ENCODE peak calls at places on chromosomes 13 and 19, in five cellular contexts. One of them, this sample, is unnamed.

GRCh38 chr13:96020155-96020575 is 33.0 kb downstream of the UGGT2 start:
- DNase-seq in psoas muscle: no peak
- DNase-seq in H1: no peak
- DNase-seq in lower lobe of right lung: no peak
- DNase-seq in vagina: no peak
- DNase-seq in this sample: peak; percentile 57

GRCh38 chr19:15265849-15266248 is 33.6 kb upstream of the EPHX3 start:
- DNase-seq in lower lobe of right lung: peak; percentile 79
- DNase-seq in psoas muscle: peak; percentile 91
- DNase-seq in H1: no peak
- DNase-seq in vagina: no peak
- DNase-seq in this sample: peak; percentile 95

GRCh38 chr13:39900106-39900750 is 244.8 kb downstream of the COG6 start:
- DNase-seq in psoas muscle: no peak
- DNase-seq in lower lobe of right lung: no peak
- DNase-seq in H1: no peak
- DNase-seq in vagina: no peak
- DNase-seq in this sample: no peak

GRCh38 chr19:46495789-46496099 is at the start of gene PNMA8B:
- DNase-seq in psoas muscle: peak; percentile 69
- DNase-seq in H1: peak; percentile 78
- DNase-seq in vagina: no peak
- DNase-seq in lower lobe of right lung: peak; percentile 56
- DNase-seq in this sample: no peak

GRCh38 chr19:4130635-4131438 is 6.9 kb upstream of the MAP2K2 start:
- DNase-seq in vagina: no peak
- DNase-seq in psoas muscle: no peak
- DNase-seq in lower lobe of right lung: no peak
- DNase-seq in H1: no peak
- DNase-seq in this sample: no peak

GRCh38 chr19:1374250-1374577 is 9.5 kb upstream of the NDUFS7 start:
- DNase-seq in lower lobe of right lung: no peak
- DNase-seq in psoas muscle: no peak
- DNase-seq in vagina: no peak
- DNase-seq in H1: no peak
- DNase-seq in this sample: no peak

GRCh38 chr13:42574435-42575311 is 721 bp downstream of the TNFSF11 start:
- DNase-seq in psoas muscle: no peak
- DNase-seq in lower lobe of right lung: no peak
- DNase-seq in vagina: no peak
- DNase-seq in H1: no peak
- DNase-seq in this sample: no peak

GRCh38 chr19:1825909-1826556 is 14.0 kb upstream of the ATP8B3 start:
- DNase-seq in H1: peak; percentile 56
- DNase-seq in lower lobe of right lung: peak; percentile 81
- DNase-seq in vagina: no peak
- DNase-seq in psoas muscle: peak; percentile 75
- DNase-seq in this sample: peak; percentile 41

GRCh38 chr13:40920826-40921225 is 98.3 kb downstream of the ELF1 start:
- DNase-seq in psoas muscle: no peak
- DNase-seq in lower lobe of right lung: no peak
- DNase-seq in H1: no peak
- DNase-seq in vagina: no peak
- DNase-seq in this sample: no peak

GRCh38 chr19:47608908-47609879 is at the start of gene BICRA:
- DNase-seq in vagina: no peak
- DNase-seq in H1: no peak
- DNase-seq in psoas muscle: peak; percentile 89
- DNase-seq in lower lobe of right lung: peak; percentile 91
- DNase-seq in this sample: peak; percentile 55

GRCh38 chr13:53004605-53005004 is 24.0 kb upstream of the OLFM4 start:
- DNase-seq in psoas muscle: no peak
- DNase-seq in vagina: peak; percentile 13
- DNase-seq in H1: no peak
- DNase-seq in lower lobe of right lung: no peak
- DNase-seq in this sample: no peak

GRCh38 chr19:17073869-17074627 is 1.2 kb downstream of the HAUS8 start:
- DNase-seq in vagina: no peak
- DNase-seq in H1: no peak
- DNase-seq in lower lobe of right lung: no peak
- DNase-seq in psoas muscle: no peak
- DNase-seq in this sample: no peak

GRCh38 chr19:18999016-18999758 is 34.1 kb downstream of the SUGP2 start:
- DNase-seq in H1: no peak
- DNase-seq in psoas muscle: no peak
- DNase-seq in lower lobe of right lung: no peak
- DNase-seq in vagina: no peak
- DNase-seq in this sample: peak; percentile 34

GRCh38 chr19:43618921-43619261 is 538 bp downstream of the ZNF428 start:
- DNase-seq in H1: no peak
- DNase-seq in vagina: no peak
- DNase-seq in lower lobe of right lung: no peak
- DNase-seq in psoas muscle: no peak
- DNase-seq in this sample: no peak

GRCh38 chr19:45613926-45614725 is 12.1 kb upstream of the GPR4 start:
- DNase-seq in lower lobe of right lung: no peak
- DNase-seq in vagina: no peak
- DNase-seq in H1: no peak
- DNase-seq in psoas muscle: no peak
- DNase-seq in this sample: peak; percentile 79

GRCh38 chr19:6423499-6424189 is 967 bp downstream of the KHSRP start:
- DNase-seq in lower lobe of right lung: no peak
- DNase-seq in vagina: no peak
- DNase-seq in H1: no peak
- DNase-seq in psoas muscle: no peak
- DNase-seq in this sample: no peak

GRCh38 chr13:27130223-27131015 is 41.2 kb downstream of the USP12 start:
- DNase-seq in psoas muscle: no peak
- DNase-seq in lower lobe of right lung: no peak
- DNase-seq in H1: no peak
- DNase-seq in vagina: no peak
- DNase-seq in this sample: no peak

GRCh38 chr13:36879218-36879938 is 40.7 kb downstream of the SMAD9 start:
- DNase-seq in vagina: no peak
- DNase-seq in psoas muscle: no peak
- DNase-seq in H1: no peak
- DNase-seq in lower lobe of right lung: peak; percentile 49
- DNase-seq in this sample: no peak

GRCh38 chr19:55579766-55580621 is 654 bp downstream of the ZNF579 start:
- DNase-seq in lower lobe of right lung: no peak
- DNase-seq in psoas muscle: no peak
- DNase-seq in vagina: no peak
- DNase-seq in H1: no peak
- DNase-seq in this sample: no peak

GRCh38 chr13:110334841-110335490 is 27.9 kb downstream of the COL4A2 start:
- DNase-seq in vagina: no peak
- DNase-seq in psoas muscle: no peak
- DNase-seq in H1: no peak
- DNase-seq in lower lobe of right lung: no peak
- DNase-seq in this sample: peak; percentile 91

GRCh38 chr13:84951128-84951527 is 848.1 kb downstream of the SLITRK6 start:
- DNase-seq in vagina: no peak
- DNase-seq in psoas muscle: no peak
- DNase-seq in lower lobe of right lung: no peak
- DNase-seq in H1: no peak
- DNase-seq in this sample: no peak

GRCh38 chr13:86906458-86906857 is 764.7 kb upstream of the SLITRK5 start:
- DNase-seq in H1: no peak
- DNase-seq in vagina: no peak
- DNase-seq in lower lobe of right lung: no peak
- DNase-seq in psoas muscle: no peak
- DNase-seq in this sample: no peak

GRCh38 chr19:10762656-10763055 is 44.8 kb downstream of the DNM2 start:
- DNase-seq in H1: no peak
- DNase-seq in vagina: no peak
- DNase-seq in psoas muscle: no peak
- DNase-seq in lower lobe of right lung: no peak
- DNase-seq in this sample: no peak

GRCh38 chr13:46475586-46475991 is 77.4 kb upstream of the LRCH1 start:
- DNase-seq in H1: no peak
- DNase-seq in psoas muscle: no peak
- DNase-seq in lower lobe of right lung: no peak
- DNase-seq in vagina: no peak
- DNase-seq in this sample: no peak

GRCh38 chr13:100833427-100833826 is 158.8 kb upstream of the TMTC4 start:
- DNase-seq in vagina: no peak
- DNase-seq in psoas muscle: no peak
- DNase-seq in H1: no peak
- DNase-seq in lower lobe of right lung: no peak
- DNase-seq in this sample: no peak

GRCh38 chr13:43303040-43303729 is 279.8 kb downstream of the DNAJC15 start:
- DNase-seq in lower lobe of right lung: no peak
- DNase-seq in vagina: no peak
- DNase-seq in psoas muscle: peak; percentile 41
- DNase-seq in H1: peak; percentile 38
- DNase-seq in this sample: peak; percentile 52

GRCh38 chr19:12833747-12834417 is 497 bp downstream of the RTBDN start:
- DNase-seq in lower lobe of right lung: no peak
- DNase-seq in psoas muscle: no peak
- DNase-seq in H1: no peak
- DNase-seq in vagina: no peak
- DNase-seq in this sample: no peak

GRCh38 chr19:12834418-12834943 is at the start of gene RTBDN:
- DNase-seq in vagina: no peak
- DNase-seq in H1: no peak
- DNase-seq in psoas muscle: no peak
- DNase-seq in lower lobe of right lung: no peak
- DNase-seq in this sample: no peak

GRCh38 chr19:12836529-12836863 is 1.8 kb upstream of the MAST1 start:
- DNase-seq in H1: no peak
- DNase-seq in lower lobe of right lung: no peak
- DNase-seq in psoas muscle: no peak
- DNase-seq in vagina: no peak
- DNase-seq in this sample: no peak

GRCh38 chr19:12833418-12833746 is 997 bp downstream of the RTBDN start:
- DNase-seq in H1: no peak
- DNase-seq in vagina: no peak
- DNase-seq in psoas muscle: no peak
- DNase-seq in lower lobe of right lung: no peak
- DNase-seq in this sample: no peak

GRCh38 chr19:12834976-12835757 is 788 bp upstream of the RTBDN start:
- DNase-seq in vagina: no peak
- DNase-seq in psoas muscle: no peak
- DNase-seq in lower lobe of right lung: peak; percentile 57
- DNase-seq in H1: no peak
- DNase-seq in this sample: no peak
- H3K4me3 ChIP-seq in vagina: no peak overlapping the region
- H3K4me3 ChIP-seq in psoas muscle: no peak overlapping the region
- H3K4me3 ChIP-seq in lower lobe of right lung: no peak overlapping the region
- H3K4me3 ChIP-seq in H1: peak overlapping the region; percentile 81
- H3K4me3 ChIP-seq in this sample: no peak overlapping the region

GRCh38 chr19:57888494-57889231 is at the start of gene ZNF814:
- DNase-seq in vagina: no peak
- DNase-seq in lower lobe of right lung: peak; percentile 78
- DNase-seq in H1: peak; percentile 85
- DNase-seq in psoas muscle: peak; percentile 77
- DNase-seq in this sample: peak; percentile 61
- TF ChIP-seq CTCF in vagina: no peak
- TF ChIP-seq CTCF in lower lobe of right lung: peak; percentile 37
- TF ChIP-seq CTCF in H1: peak; percentile 24
- TF ChIP-seq CTCF in psoas muscle: peak; percentile 39
- TF ChIP-seq CTCF in this sample: no peak

GRCh38 chr19:8149261-8150094 is at the start of gene FBN3:
- DNase-seq in vagina: no peak
- DNase-seq in lower lobe of right lung: no peak
- DNase-seq in H1: no peak
- DNase-seq in psoas muscle: no peak
- DNase-seq in this sample: no peak
- H3K4me3 ChIP-seq in vagina: no peak within 1 kb of the TSS
- H3K4me3 ChIP-seq in lower lobe of right lung: peak within 1 kb of the TSS; percentile 42
- H3K4me3 ChIP-seq in H1: peak within 1 kb of the TSS; percentile 78
- H3K4me3 ChIP-seq in psoas muscle: peak within 1 kb of the TSS; percentile 30
- H3K4me3 ChIP-seq in this sample: no peak within 1 kb of the TSS

GRCh38 chr19:54190942-54191670 is at the start of gene TSEN34:
- DNase-seq in psoas muscle: peak; percentile 86
- DNase-seq in lower lobe of right lung: peak; percentile 93
- DNase-seq in vagina: no peak
- DNase-seq in H1: no peak
- DNase-seq in this sample: no peak

GRCh38 chr19:54189668-54190502 is 505 bp upstream of the MBOAT7 start:
- DNase-seq in vagina: peak; percentile 100
- DNase-seq in lower lobe of right lung: peak; percentile 100
- DNase-seq in psoas muscle: peak; percentile 100
- DNase-seq in H1: peak; percentile 100
- DNase-seq in this sample: peak; percentile 100

GRCh38 chr19:54188224-54188871 is 1.0 kb downstream of the MBOAT7 start:
- DNase-seq in psoas muscle: no peak
- DNase-seq in lower lobe of right lung: peak; percentile 50
- DNase-seq in H1: no peak
- DNase-seq in vagina: no peak
- DNase-seq in this sample: no peak

GRCh38 chr19:54190503-54190941 is 586 bp upstream of the TSEN34 start:
- DNase-seq in H1: peak; percentile 99
- DNase-seq in vagina: peak; percentile 99
- DNase-seq in psoas muscle: peak; percentile 99
- DNase-seq in lower lobe of right lung: peak; percentile 99
- DNase-seq in this sample: peak; percentile 100

GRCh38 chr19:54189020-54189667 is at the start of gene MBOAT7:
- DNase-seq in vagina: no peak
- DNase-seq in psoas muscle: no peak
- DNase-seq in lower lobe of right lung: no peak
- DNase-seq in H1: no peak
- DNase-seq in this sample: no peak
- TF ChIP-seq CTCF in vagina: no peak
- TF ChIP-seq CTCF in psoas muscle: peak; percentile 26
- TF ChIP-seq CTCF in lower lobe of right lung: peak; percentile 43
- TF ChIP-seq CTCF in H1: peak; percentile 9
- TF ChIP-seq CTCF in this sample: peak; percentile 11

DNA sequence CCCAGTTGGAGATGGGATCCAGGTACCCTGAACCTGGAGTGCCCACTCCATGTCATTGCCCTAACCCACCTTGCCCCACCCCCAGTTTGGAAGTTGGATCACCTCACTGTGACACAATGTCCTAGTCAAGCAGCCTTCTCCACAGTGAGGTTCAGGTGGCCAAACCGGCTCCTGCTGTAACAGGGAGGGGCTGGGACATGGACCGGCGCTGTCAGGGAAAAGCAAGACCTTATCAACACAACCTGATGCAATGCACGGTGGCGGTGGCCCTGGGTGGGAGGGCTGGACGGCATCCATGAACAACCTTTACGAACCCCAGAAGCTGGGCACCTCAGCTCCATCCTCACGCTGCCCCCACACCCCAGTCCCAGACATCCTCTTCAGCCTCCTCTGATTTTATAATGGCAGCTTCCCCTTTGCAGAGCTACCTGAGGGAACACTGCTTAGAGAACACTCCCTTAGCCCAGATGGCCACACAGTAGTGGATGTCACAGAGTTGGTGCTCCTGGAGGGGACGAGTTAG is 1.6 kb upstream of the KRTDAP start:
- DNase-seq in vagina: no peak
- DNase-seq in lower lobe of right lung: no peak
- DNase-seq in psoas muscle: no peak
- DNase-seq in H1: no peak
- DNase-seq in this sample: no peak
- H3K4me3 ChIP-seq in vagina: no peak overlapping the region
- H3K4me3 ChIP-seq in lower lobe of right lung: no peak overlapping the region
- H3K4me3 ChIP-seq in psoas muscle: no peak overlapping the region
- H3K4me3 ChIP-seq in H1: no peak overlapping the region
- H3K4me3 ChIP-seq in this sample: no peak overlapping the region